ENCODE peak calls at places on chromosomes 3 and 15, in seven cellular contexts. I is GM23248, Q is DND-41, M is psoas muscle, Z is heart left ventricle, O is IMR-90, X is pancreas. H is an unnamed sample.

GRCh38 chr3:70979983-70980645 is 603.4 kb downstream of the FOXP1 start:
- DNase-seq in I (no peak), Q (no peak), M (no peak), Z (no peak), O (peak; percentile 35), X (no peak), H (no peak)

GRCh38 chr3:135887220-135887619 is 78.3 kb upstream of the PPP2R3A start:
- DNase-seq in I (peak; percentile 87), Q (no peak), M (no peak), Z (no peak), O (peak; percentile 87), X (no peak), H (no peak)

GRCh38 chr3:153070153-153070868 is 91.7 kb upstream of the RAP2B start:
- DNase-seq in I (peak; percentile 86), Q (no peak), M (no peak), Z (no peak), O (peak; percentile 78), X (no peak), H (no peak)

GRCh38 chr15:85746641-85747040 is 48.1 kb downstream of the KLHL25 start:
- DNase-seq in I (no peak), Q (no peak), M (no peak), Z (no peak), O (no peak), X (no peak), H (no peak)

GRCh38 chr3:27721717-27722564 is at the start of gene EOMES:
- DNase-seq in I (peak; percentile 56), Q (peak; percentile 86), M (peak; percentile 23), Z (no peak), O (no peak), X (peak; percentile 37), H (no peak)

GRCh38 chr3:154684021-154684420 is 254.0 kb upstream of the GPR149 start:
- DNase-seq in I (no peak), Q (peak; percentile 22), M (no peak), Z (no peak), O (no peak), X (no peak), H (no peak)

GRCh38 chr15:38554354-38554753 is 10.3 kb downstream of the RASGRP1 start:
- DNase-seq in I (no peak), Q (no peak), M (no peak), Z (no peak), O (peak; percentile 82), X (no peak), H (no peak)

GRCh38 chr3:22858486-22858885 is 344.6 kb upstream of the UBE2E2 start:
- DNase-seq in I (no peak), Q (no peak), M (no peak), Z (no peak), O (no peak), X (no peak), H (no peak)

GRCh38 chr3:105885261-105885660 is 16.4 kb upstream of the CBLB start:
- DNase-seq in I (peak; percentile 25), Q (no peak), M (no peak), Z (no peak), O (no peak), X (no peak), H (no peak)

GRCh38 chr3:152497457-152497856 is 228.7 kb downstream of the MBNL1 start:
- DNase-seq in I (peak; percentile 66), Q (no peak), M (no peak), Z (no peak), O (peak; percentile 24), X (no peak), H (no peak)

GRCh38 chr3:149717391-149718056 is 34.8 kb downstream of the COMMD2 start:
- DNase-seq in I (peak; percentile 80), Q (peak; percentile 38), M (no peak), Z (peak; percentile 42), O (peak; percentile 82), X (peak; percentile 20), H (no peak)

GRCh38 chr15:75606711-75607684 is 18.5 kb downstream of the SNUPN start:
- DNase-seq in I (peak; percentile 6), Q (peak; percentile 67), M (no peak), Z (no peak), O (peak; percentile 51), X (no peak), H (no peak)

GRCh38 chr3:146540978-146541377 is 3.4 kb downstream of the PLSCR1 start:
- DNase-seq in I (no peak), Q (no peak), M (no peak), Z (no peak), O (no peak), X (no peak), H (no peak)

GRCh38 chr3:146542179-146542578 is 2.2 kb downstream of the PLSCR1 start:
- DNase-seq in I (peak; percentile 39), Q (no peak), M (no peak), Z (no peak), O (peak; percentile 65), X (no peak), H (no peak)

GRCh38 chr3:146544013-146544928 is at the start of gene PLSCR1:
- DNase-seq in I (peak; percentile 92), Q (peak; percentile 95), M (peak; percentile 93), Z (peak; percentile 94), O (peak; percentile 93), X (peak; percentile 90), H (peak; percentile 67)

GRCh38 chr3:146543461-146544012 is 870 bp downstream of the PLSCR1 start:
- DNase-seq in I (peak; percentile 65), Q (no peak), M (no peak), Z (peak; percentile 55), O (peak; percentile 16), X (peak; percentile 43), H (no peak)

DNA sequence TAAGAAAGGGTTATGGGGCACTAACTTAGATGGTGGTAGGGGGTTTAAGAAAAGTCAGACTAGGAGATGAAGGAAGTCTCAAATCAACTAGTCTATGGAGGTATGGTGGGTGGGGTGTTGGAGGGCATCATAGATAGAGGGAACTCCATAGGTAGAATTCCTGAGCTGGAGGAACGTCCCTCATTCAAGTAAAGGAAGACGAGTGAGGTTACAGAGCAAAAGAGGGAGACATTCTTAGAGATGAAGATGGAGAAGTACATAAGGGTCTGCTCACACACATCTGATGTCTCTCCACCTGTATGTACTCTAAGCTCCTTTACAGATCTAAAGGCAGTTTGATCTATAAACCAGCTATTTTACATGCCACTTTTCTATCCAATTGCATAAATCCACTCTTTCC is 1.4 kb downstream of the PLSCR1 start:
- DNase-seq in I (no peak), Q (no peak), M (no peak), Z (no peak), O (no peak), X (no peak), H (no peak)
- H3K4me3 ChIP-seq in I (peak overlapping the region; percentile 94), Q (peak overlapping the region; percentile 86), M (peak overlapping the region; percentile 74), Z (peak overlapping the region; percentile 74), O (peak overlapping the region; percentile 95), X (peak overlapping the region; percentile 58), H (peak overlapping the region; percentile 80)

GRCh38 chr3:182487048-182487447 is 306.3 kb upstream of the ATP11B start:
- DNase-seq in I (no peak), Q (no peak), M (no peak), Z (no peak), O (no peak), X (no peak), H (no peak)
- H3K27ac ChIP-seq in I (no peak overlapping the region), Q (no peak overlapping the region), M (no peak overlapping the region), Z (no peak overlapping the region), O (no peak overlapping the region), X (no peak overlapping the region), H (no peak overlapping the region)

GRCh38 chr15:52795464-52796227 is 5.5 kb upstream of the ONECUT1 start:
- DNase-seq in I (no peak), Q (no peak), M (no peak), Z (no peak), O (no peak), X (no peak), H (no peak)

GRCh38 chr15:52794665-52795463 is 4.7 kb upstream of the ONECUT1 start:
- DNase-seq in I (no peak), Q (no peak), M (no peak), Z (no peak), O (no peak), X (no peak), H (no peak)

GRCh38 chr15:52797625-52798501 is 7.7 kb upstream of the ONECUT1 start:
- DNase-seq in I (no peak), Q (peak; percentile 83), M (no peak), Z (no peak), O (no peak), X (no peak), H (no peak)

GRCh38 chr15:52796742-52797515 is 6.8 kb upstream of the ONECUT1 start:
- DNase-seq in I (no peak), Q (no peak), M (no peak), Z (no peak), O (no peak), X (no peak), H (no peak)

GRCh38 chr15:52796228-52796521 is 6.0 kb upstream of the ONECUT1 start:
- DNase-seq in I (no peak), Q (no peak), M (no peak), Z (no peak), O (no peak), X (no peak), H (no peak)
- H3K27me3 ChIP-seq in I (peaks cover 94% of the 10 kb centered on the region), Q (peaks cover 17% of the 10 kb centered on the region), M (peaks cover 96% of the 10 kb centered on the region), Z (peaks cover 96% of the 10 kb centered on the region), O (peaks cover 91% of the 10 kb centered on the region), X (no peaks in the 10 kb centered on the region), H (peaks cover 29% of the 10 kb centered on the region)

DNA sequence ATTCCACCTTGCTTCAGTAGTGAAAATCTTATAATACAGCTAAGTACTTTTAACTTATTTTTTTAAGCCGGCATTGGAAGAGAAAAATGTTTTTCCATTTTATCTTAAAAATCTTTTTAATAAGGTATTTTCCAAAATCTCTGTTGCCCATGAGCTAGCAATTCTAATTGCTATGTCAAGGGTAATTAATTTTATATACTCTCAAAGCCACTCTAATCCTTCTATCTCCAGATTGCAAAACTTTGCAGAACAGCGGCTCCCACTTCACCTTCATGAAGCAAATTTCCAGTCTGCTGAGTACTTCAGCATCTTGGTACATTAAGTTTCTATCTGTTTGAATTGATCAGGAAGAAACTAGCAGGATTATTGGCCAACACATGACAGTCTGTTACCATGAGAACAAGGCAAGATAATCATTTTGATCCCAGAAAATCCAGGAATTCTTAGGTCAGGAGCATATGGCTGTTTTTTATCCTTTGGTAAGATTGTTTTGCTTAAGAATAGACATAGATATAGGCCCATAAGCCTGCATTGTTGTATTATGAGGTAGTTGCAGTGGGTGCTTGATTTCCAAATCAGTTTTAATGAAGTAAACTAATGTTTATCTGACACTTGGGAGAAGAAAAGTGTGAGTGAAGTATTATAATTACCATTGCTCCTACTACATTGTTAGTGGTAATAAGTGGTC is 6.0 kb downstream of the TIPARP start:
- DNase-seq in I (no peak), Q (no peak), M (no peak), Z (no peak), O (no peak), X (no peak), H (no peak)
- H3K4me3 ChIP-seq in I (peak overlapping the region; percentile 99), Q (no peak overlapping the region), M (peak overlapping the region; percentile 12), Z (no peak overlapping the region), O (no peak overlapping the region), X (no peak overlapping the region), H (peak overlapping the region; percentile 2)

GRCh38 chr3:190322604-190323240 is 476 bp upstream of the CLDN1 start:
- DNase-seq in I (no peak), Q (no peak), M (no peak), Z (no peak), O (no peak), X (no peak), H (no peak)
- H3K27ac ChIP-seq in I (no peak overlapping the region), Q (no peak overlapping the region), M (no peak overlapping the region), Z (no peak overlapping the region), O (no peak overlapping the region), X (peak overlapping the region; percentile 94), H (no peak overlapping the region)

H was measured in dorsolateral prefrontal cortex.